ENCODE peak calls at places on chromosome 10, in nine cellular contexts. L is HFF-Myc, D is lower lobe of right lung, C is activated B cell treated with CpG ODN at 0.5 μM for 24 hours, K is chondrocyte, T is stomach, I is right lobe of liver, P is body of pancreas, Q is mammary epithelial cell. J is an unnamed sample.

GRCh38 chr10:16674147-16674703 is 143.0 kb downstream of the RSU1 start:
- DNase-seq in I (no peak), L (no peak), Q (no peak), P (no peak), D (no peak), C (no peak), T (no peak), K (no peak), J (no peak)

GRCh38 chr10:110857265-110858158 is 14.2 kb upstream of the PDCD4 start:
- DNase-seq in D (no peak), K (no peak), P (peak; percentile 89), T (peak; percentile 88), I (no peak), Q (no peak), L (no peak), C (no peak), J (no peak)

GRCh38 chr10:70445718-70446485 is 4.4 kb upstream of the NODAL start:
- DNase-seq in I (no peak), T (no peak), C (no peak), K (no peak), L (no peak), D (no peak), Q (no peak), P (no peak), J (no peak)

GRCh38 chr10:86961481-86962091 is 3.2 kb downstream of the SNCG start:
- DNase-seq in K (peak; percentile 81), C (no peak), L (no peak), P (no peak), Q (peak; percentile 65), D (no peak), T (peak; percentile 10), I (peak; percentile 38), J (peak; percentile 40)

GRCh38 chr10:63376560-63377304 is 89.0 kb downstream of the JMJD1C start:
- DNase-seq in L (peak; percentile 58), Q (peak; percentile 61), K (no peak), D (no peak), I (no peak), P (no peak), C (no peak), T (no peak), J (no peak)

GRCh38 chr10:114768394-114768786 is 53.2 kb upstream of the FHIP2A start:
- DNase-seq in C (no peak), T (no peak), Q (no peak), L (no peak), K (no peak), I (no peak), D (no peak), P (peak; percentile 17), J (no peak)

GRCh38 chr10:15236340-15236739 is 67.8 kb upstream of the NMT2 start:
- DNase-seq in L (no peak), Q (no peak), P (no peak), C (no peak), I (no peak), D (no peak), T (no peak), K (no peak), J (no peak)

GRCh38 chr10:54796876-54797275 is 4.2 kb downstream of the PCDH15 start:
- DNase-seq in L (no peak), Q (no peak), I (no peak), C (no peak), P (no peak), T (no peak), K (no peak), D (no peak), J (no peak)

GRCh38 chr10:11639346-11639745 is 27.9 kb upstream of the USP6NL start:
- DNase-seq in P (no peak), D (no peak), C (no peak), Q (no peak), L (no peak), T (no peak), K (no peak), I (no peak), J (no peak)

GRCh38 chr10:87093461-87094372 is 926 bp downstream of the GLUD1 start:
- DNase-seq in Q (peak; percentile 53), C (peak; percentile 57), T (peak; percentile 63), D (peak; percentile 80), L (no peak), K (no peak), P (peak; percentile 72), I (peak; percentile 76), J (peak; percentile 60)

GRCh38 chr10:125114761-125115391 is 45.5 kb downstream of the CTBP2 start:
- DNase-seq in P (peak; percentile 82), L (no peak), D (no peak), Q (no peak), C (no peak), T (no peak), I (no peak), K (no peak), J (no peak)

GRCh38 chr10:49498465-49498864 is 40.5 kb downstream of the ERCC6 start:
- DNase-seq in I (no peak), K (no peak), T (no peak), D (no peak), C (no peak), L (peak; percentile 65), Q (no peak), P (no peak), J (no peak)

GRCh38 chr10:71809628-71810027 is 36.3 kb upstream of the VSIR start:
- DNase-seq in T (no peak), D (no peak), C (no peak), K (no peak), P (no peak), Q (no peak), L (no peak), I (no peak), J (no peak)

GRCh38 chr10:67788028-67788886 is 49.7 kb downstream of the DNAJC12 start:
- DNase-seq in P (peak; percentile 76), C (peak; percentile 58), K (no peak), T (peak; percentile 74), L (peak; percentile 5), I (peak; percentile 86), Q (no peak), D (peak; percentile 68), J (peak; percentile 64)

GRCh38 chr10:74671716-74672115 is 154.7 kb upstream of the KAT6B start:
- DNase-seq in D (no peak), C (no peak), T (no peak), Q (no peak), L (no peak), K (no peak), I (no peak), P (no peak), J (no peak)

GRCh38 chr10:74227697-74228424 is 76.8 kb downstream of the ADK start:
- DNase-seq in I (no peak), Q (peak; percentile 75), D (no peak), K (no peak), L (no peak), P (no peak), C (no peak), T (no peak), J (no peak)

GRCh38 chr10:20768849-20769248 is 128.3 kb downstream of the NEBL start:
- DNase-seq in K (no peak), T (no peak), I (no peak), Q (peak; percentile 11), C (no peak), P (no peak), L (no peak), D (no peak), J (no peak)

GRCh38 chr10:129891806-129892205 is 72.3 kb downstream of the EBF3 start:
- DNase-seq in L (no peak), C (no peak), I (no peak), D (no peak), K (no peak), T (no peak), P (no peak), Q (no peak), J (no peak)

GRCh38 chr10:131818510-131819234 is 82.1 kb upstream of the PPP2R2D start:
- DNase-seq in Q (no peak), C (no peak), D (no peak), T (peak; percentile 23), K (no peak), P (no peak), L (no peak), I (no peak), J (no peak)

GRCh38 chr10:131000737-131001136 is 310.8 kb downstream of the TCERG1L start:
- DNase-seq in K (no peak), Q (no peak), C (no peak), D (no peak), I (peak; percentile 3), T (no peak), P (no peak), L (no peak), J (no peak)

GRCh38 chr10:73743905-73744689 is at the start of gene SEC24C:
- DNase-seq in C (peak; percentile 86), L (peak; percentile 79), P (peak; percentile 97), T (peak; percentile 98), K (peak; percentile 97), I (peak; percentile 97), D (peak; percentile 97), Q (peak; percentile 94), J (peak; percentile 96)

GRCh38 chr10:131180086-131180485 is 131.4 kb downstream of the TCERG1L start:
- DNase-seq in P (no peak), L (no peak), I (no peak), T (no peak), D (no peak), Q (no peak), C (no peak), K (no peak), J (no peak)

GRCh38 chr10:51063659-51064535 is 10.4 kb upstream of the PRKG1 start:
- DNase-seq in D (no peak), C (no peak), T (no peak), L (peak; percentile 52), K (no peak), I (no peak), P (no peak), Q (peak; percentile 15), J (no peak)
- TF ChIP-seq CTCF in D (peak; percentile 50), C (no peak), T (no peak), L (peak; percentile 37), K (peak; percentile 97), I (peak; percentile 62), P (no peak), Q (peak; percentile 61), J (no peak)

GRCh38 chr10:8053446-8054242 is 844 bp upstream of the GATA3 start:
- DNase-seq in D (peak; percentile 84), L (peak; percentile 37), K (no peak), Q (peak; percentile 89), P (peak; percentile 54), I (peak; percentile 90), C (peak; percentile 52), T (peak; percentile 86), J (no peak)
- TF ChIP-seq CTCF in D (peak; percentile 84), L (no peak), K (peak; percentile 75), Q (peak; percentile 97), P (peak; percentile 13), I (peak; percentile 82), C (no peak), T (no peak), J (peak; percentile 19)

GRCh38 chr10:6445671-6446278 is 134.3 kb downstream of the PRKCQ start:
- DNase-seq in P (no peak), D (peak; percentile 57), T (peak; percentile 50), C (no peak), I (peak; percentile 62), K (no peak), L (no peak), Q (peak; percentile 36), J (peak; percentile 49)
- TF ChIP-seq CTCF in P (no peak), D (peak; percentile 55), T (no peak), C (no peak), I (peak; percentile 61), K (peak; percentile 82), L (peak; percentile 72), Q (peak; percentile 61), J (peak; percentile 85)

DNA sequence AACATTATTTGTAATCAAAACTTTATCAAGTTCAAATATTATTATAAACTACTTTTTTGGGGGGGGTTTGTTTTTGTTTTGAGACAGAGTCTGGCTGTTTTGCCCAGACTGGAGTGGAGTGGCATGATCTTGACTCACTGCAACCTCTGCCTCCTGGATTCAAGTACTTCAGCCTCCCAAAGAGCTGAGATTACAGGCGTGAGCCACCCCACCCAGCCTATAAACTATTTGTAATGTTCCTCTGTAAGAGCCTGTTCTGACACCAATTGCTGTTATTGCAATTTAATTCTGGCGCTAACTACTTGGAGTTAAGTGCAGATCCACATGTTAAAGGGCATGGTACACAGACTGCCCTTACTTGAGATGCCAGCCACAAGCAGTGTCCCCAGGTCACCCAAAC is 478.1 kb upstream of the NRP1 start:
- DNase-seq in P (no peak), T (no peak), Q (no peak), I (no peak), D (no peak), K (no peak), C (no peak), L (no peak), J (no peak)
- TF ChIP-seq CTCF in P (no peak), T (no peak), Q (no peak), I (no peak), D (no peak), K (no peak), C (no peak), L (no peak), J (no peak)

J was measured in CD14-positive monocyte.